ENCODE peak calls at places on chromosomes 4 and X, in ten cellular contexts. K is tibial artery; O is AG04450; I is fibroblast of mammary gland; W is CD8-positive, alpha-beta memory T cell; R is dorsolateral prefrontal cortex; N is foreskin fibroblast; D is cardiac fibroblast; Z is IMR-90; L is hepatocyte. E is an unnamed sample.

GRCh38 chr4:68732653-68733466 is 62.4 kb upstream of the UGT2B15 start:
- DNase-seq in K (no peak), O (no peak), I (no peak), W (no peak), R (no peak), N (no peak), D (no peak), Z (no peak), L (peak), E (no peak)

GRCh38 chr4:40228497-40229365 is 31.9 kb downstream of the RHOH start:
- DNase-seq in K (no peak), O (no peak), I (peak), W (no peak), R (no peak), N (no peak), D (no peak), Z (no peak), L (no peak), E (no peak)

GRCh38 chr4:6693274-6694176 is at the start of gene S100P:
- DNase-seq in K (peak), O (no peak), I (no peak), W (no peak), R (no peak), N (peak), D (peak), Z (no peak), L (peak), E (no peak)

GRCh38 chrX:19554786-19555185 is 39.5 kb upstream of the MAP3K15 start:
- DNase-seq in K (no peak), O (no peak), I (peak), W (no peak), R (no peak), N (peak), D (peak), Z (peak), L (no peak), E (no peak)

GRCh38 chrX:74537011-74537390 is 77.4 kb downstream of the RLIM start:
- DNase-seq in K (no peak), O (no peak), I (peak), W (no peak), R (no peak), N (peak), D (peak), Z (peak), L (peak), E (peak)

GRCh38 chrX:129769467-129770154 is 10.1 kb upstream of the SASH3 start:
- DNase-seq in K (no peak), O (no peak), I (no peak), W (peak), R (no peak), N (no peak), D (no peak), Z (no peak), L (no peak), E (no peak)

GRCh38 chr4:17958185-17958584 is 63.4 kb downstream of the LCORL start:
- DNase-seq in K (no peak), O (no peak), I (peak), W (no peak), R (no peak), N (peak), D (no peak), Z (peak), L (no peak), E (no peak)

GRCh38 chrX:123803331-123803983 is 56.4 kb upstream of the XIAP start:
- DNase-seq in K (no peak), O (no peak), I (peak), W (peak), R (no peak), N (peak), D (peak), Z (peak), L (peak), E (no peak)

GRCh38 chrX:30821116-30821515 is 67.9 kb downstream of the TAB3 start:
- DNase-seq in K (no peak), O (no peak), I (no peak), W (no peak), R (no peak), N (peak), D (no peak), Z (no peak), L (no peak), E (no peak)

GRCh38 chrX:10173331-10173900 is 16.6 kb downstream of the CLCN4 start:
- DNase-seq in K (no peak), O (peak), I (peak), W (no peak), R (no peak), N (peak), D (peak), Z (peak), L (peak), E (peak)

DNA sequence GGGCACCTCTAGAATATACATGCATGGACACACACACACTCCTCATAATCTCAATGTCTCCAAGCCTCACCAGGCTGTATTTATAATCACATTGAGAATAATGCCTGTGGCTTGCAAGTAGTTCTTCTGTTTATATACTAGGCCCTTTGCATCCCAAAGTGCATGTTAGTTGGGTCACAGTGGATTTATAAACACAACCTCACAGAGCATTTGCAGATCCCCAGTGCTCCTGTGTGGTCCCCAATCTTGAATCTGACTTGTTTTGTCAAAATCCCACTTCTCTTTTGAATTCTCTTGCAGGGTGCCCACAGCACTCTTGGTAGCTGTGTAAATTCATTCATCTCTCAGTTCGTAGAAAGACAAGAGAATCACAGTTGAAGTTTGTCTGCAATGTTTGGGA is 49.6 kb upstream of the PROM1 start:
- DNase-seq in K (no peak), O (no peak), I (no peak), W (no peak), R (no peak), N (no peak), D (no peak), Z (no peak), L (no peak), E (no peak)
- H3K4me3 ChIP-seq in K (no peak), O (no peak), I (no peak), W (no peak), R (no peak), N (no peak), D (no peak), Z (no peak), L (no peak), E (no peak)

GRCh38 chrX:23704673-23705206 is 37.4 kb downstream of the PRDX4 start:
- DNase-seq in K (no peak), O (no peak), I (no peak), W (no peak), R (no peak), N (no peak), D (no peak), Z (no peak), L (no peak), E (no peak)

GRCh38 chrX:23694606-23695005 is 27.3 kb downstream of the PRDX4 start:
- DNase-seq in K (no peak), O (peak), I (peak), W (peak), R (no peak), N (peak), D (peak), Z (peak), L (peak), E (peak)

GRCh38 chrX:23705235-23705634 is 37.8 kb downstream of the ACOT9 start:
- DNase-seq in K (no peak), O (no peak), I (no peak), W (no peak), R (no peak), N (no peak), D (no peak), Z (no peak), L (no peak), E (no peak)

GRCh38 chrX:23699636-23700194 is 32.4 kb downstream of the PRDX4 start:
- DNase-seq in K (no peak), O (no peak), I (peak), W (no peak), R (no peak), N (no peak), D (peak), Z (peak), L (peak), E (peak)
- H3K4me3 ChIP-seq in K (no peak), O (no peak), I (no peak), W (no peak), R (no peak), N (no peak), D (no peak), Z (no peak), L (no peak), E (no peak)

GRCh38 chr4:67082746-67083145 is 462.6 kb downstream of the CENPC start:
- DNase-seq in K (no peak), O (no peak), I (no peak), W (no peak), R (no peak), N (no peak), D (no peak), Z (no peak), L (no peak), E (no peak)

GRCh38 chr4:67080158-67080557 is 465.1 kb downstream of the CENPC start:
- DNase-seq in K (no peak), O (no peak), I (no peak), W (no peak), R (no peak), N (no peak), D (no peak), Z (no peak), L (no peak), E (no peak)

GRCh38 chr4:67083496-67083895 is 461.8 kb downstream of the CENPC start:
- DNase-seq in K (no peak), O (no peak), I (no peak), W (no peak), R (no peak), N (no peak), D (no peak), Z (no peak), L (no peak), E (no peak)

GRCh38 chr4:67087897-67088296 is 457.4 kb downstream of the CENPC start:
- DNase-seq in K (no peak), O (no peak), I (peak), W (no peak), R (no peak), N (no peak), D (peak), Z (no peak), L (peak), E (no peak)

GRCh38 chr4:67084801-67085200 is 460.5 kb downstream of the CENPC start:
- DNase-seq in K (no peak), O (no peak), I (no peak), W (no peak), R (no peak), N (no peak), D (no peak), Z (no peak), L (no peak), E (no peak)
- H3K4me3 ChIP-seq in K (no peak), O (no peak), I (no peak), W (no peak), R (no peak), N (no peak), D (no peak), Z (no peak), L (no peak), E (no peak)

GRCh38 chr4:186762865-186763264 is 39.2 kb upstream of the FAT1 start:
- DNase-seq in K (no peak), O (no peak), I (no peak), W (no peak), R (no peak), N (no peak), D (no peak), Z (no peak), L (no peak), E (no peak)

GRCh38 chr4:186764457-186764856 is 40.8 kb upstream of the FAT1 start:
- DNase-seq in K (no peak), O (no peak), I (no peak), W (no peak), R (no peak), N (no peak), D (no peak), Z (no peak), L (no peak), E (no peak)

GRCh38 chr4:186767794-186768193 is 44.1 kb upstream of the FAT1 start:
- DNase-seq in K (no peak), O (no peak), I (no peak), W (no peak), R (no peak), N (no peak), D (no peak), Z (no peak), L (no peak), E (no peak)

GRCh38 chr4:186765138-186765537 is 41.5 kb upstream of the FAT1 start:
- DNase-seq in K (peak), O (no peak), I (peak), W (no peak), R (no peak), N (peak), D (peak), Z (peak), L (peak), E (no peak)

DNA sequence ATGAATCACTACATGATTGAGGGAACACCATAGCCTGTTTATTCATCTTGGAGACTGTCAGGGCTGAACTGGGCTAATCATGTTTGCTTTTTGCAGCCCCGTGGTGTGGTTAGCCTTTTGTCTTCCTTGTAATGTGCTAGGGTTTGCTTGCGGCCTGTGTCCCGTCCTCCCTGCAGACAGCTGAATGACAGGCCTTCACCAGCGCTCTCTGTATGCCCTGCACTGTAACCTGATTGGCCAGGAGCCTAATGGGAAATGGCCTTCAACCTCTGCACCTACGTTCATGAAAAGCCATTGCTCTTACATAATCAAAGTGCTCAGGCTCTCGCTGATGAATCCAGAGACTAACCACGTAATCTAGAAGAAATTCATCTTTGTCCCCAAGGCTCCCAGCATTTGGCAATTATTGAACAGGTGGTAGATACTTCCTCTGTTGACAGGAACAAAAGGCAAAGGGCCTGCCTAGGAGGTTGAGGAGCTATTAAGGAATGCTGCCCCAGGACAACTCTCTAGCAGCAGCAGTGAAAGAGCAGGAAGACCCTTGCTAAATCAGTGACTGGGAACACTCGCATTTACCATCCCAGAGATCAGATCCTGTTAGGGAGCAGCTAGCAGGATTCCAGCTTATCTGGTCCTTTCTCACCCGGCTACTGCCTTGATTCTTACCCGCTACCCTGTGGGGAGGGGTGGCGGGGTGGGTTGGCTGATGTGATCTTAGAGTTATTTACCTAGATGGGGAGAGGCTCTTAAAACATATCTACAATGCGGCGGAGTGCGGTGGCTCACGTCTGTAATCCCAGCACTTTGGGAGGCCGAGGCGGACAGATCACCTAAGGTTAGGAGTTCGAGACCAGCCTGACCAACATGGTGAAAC is 42.3 kb upstream of the FAT1 start:
- DNase-seq in K (no peak), O (no peak), I (no peak), W (no peak), R (no peak), N (no peak), D (no peak), Z (no peak), L (peak), E (no peak)
- H3K4me3 ChIP-seq in K (no peak), O (no peak), I (no peak), W (no peak), R (no peak), N (no peak), D (no peak), Z (no peak), L (no peak), E (no peak)

DNA sequence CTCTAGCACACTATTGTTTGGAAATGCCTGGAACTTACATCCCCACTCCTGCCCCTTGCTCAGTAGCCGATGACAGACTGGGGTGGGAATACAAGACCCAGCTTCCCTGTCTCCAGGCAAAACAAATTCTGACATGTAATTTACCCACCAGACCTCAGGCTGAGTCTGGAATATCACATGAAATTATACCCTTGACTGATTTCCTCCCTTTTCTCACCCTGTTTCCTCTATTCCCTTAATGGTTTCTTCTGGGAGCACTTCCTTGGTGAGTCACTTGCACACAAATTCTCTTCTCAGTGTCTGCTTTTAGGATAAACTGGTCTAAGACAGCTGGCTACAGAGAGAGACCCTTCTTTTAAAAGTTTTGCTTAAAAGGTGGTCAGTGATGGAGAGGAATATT is 65.8 kb upstream of the DIPK2B start:
- DNase-seq in K (no peak), O (no peak), I (peak), W (no peak), R (no peak), N (no peak), D (no peak), Z (no peak), L (no peak), E (no peak)
- H3K4me3 ChIP-seq in K (no peak), O (no peak), I (no peak), W (no peak), R (no peak), N (no peak), D (no peak), Z (no peak), L (no peak), E (no peak)

GRCh38 chrX:2708601-2709200 is 17.6 kb downstream of the CD99 start:
- DNase-seq in K (no peak), O (no peak), I (no peak), W (no peak), R (no peak), N (no peak), D (no peak), Z (no peak), L (no peak), E (no peak)
- H3K4me3 ChIP-seq in K (no peak), O (no peak), I (no peak), W (no peak), R (no peak), N (no peak), D (no peak), Z (no peak), L (no peak), E (no peak)

DNA sequence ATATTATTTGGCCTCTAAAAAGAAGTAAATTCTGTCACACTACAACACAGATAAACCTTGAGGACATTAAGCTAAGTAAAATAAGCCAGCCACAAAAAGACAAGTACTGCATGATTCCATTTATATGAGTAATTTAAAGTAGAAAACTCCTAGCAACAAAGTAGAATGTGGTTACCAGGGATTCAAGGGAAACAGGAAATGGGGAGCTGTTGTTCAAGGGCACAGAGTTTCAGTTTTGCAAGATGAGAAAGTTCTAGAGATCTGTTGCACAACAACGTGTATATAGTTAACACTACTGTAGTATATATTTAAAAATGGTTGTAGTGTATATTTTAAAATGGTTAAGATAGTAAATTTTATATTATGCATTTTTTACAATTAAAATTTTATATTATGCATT is 25.4 kb downstream of the SEC31A start:
- DNase-seq in K (no peak), O (peak), I (peak), W (no peak), R (no peak), N (peak), D (peak), Z (peak), L (peak), E (no peak)
- H3K4me3 ChIP-seq in K (no peak), O (no peak), I (no peak), W (no peak), R (no peak), N (no peak), D (no peak), Z (no peak), L (no peak), E (no peak)